ENCODE peak calls at places on chromosomes 5 and 9, in four cellular contexts. Y is left ventricle myocardium inferior, K is Panc1, R is Peyer's patch. V is an unnamed sample.
A peak's percentile ranks its signal among the peaks of the same experiment; 100 is the strongest.

GRCh38 chr9:109602987-109603386 is 104.9 kb upstream of the PTPN3 start:
- DNase-seq in R (no peak), K (no peak), Y (no peak), V (no peak)

GRCh38 chr5:160852049-160852448 is at the start of gene ATP10B:
- DNase-seq in K (no peak), Y (no peak), R (no peak), V (no peak)

GRCh38 chr9:82560457-82560904 is 502.5 kb downstream of the RASEF start:
- DNase-seq in Y (no peak), K (no peak), R (no peak), V (no peak)

GRCh38 chr9:3200331-3200774 is 325.4 kb downstream of the RFX3 start:
- DNase-seq in Y (no peak), R (no peak), K (no peak), V (no peak)

GRCh38 chr5:150022163-150022540 is 21.6 kb downstream of the HMGXB3 start:
- DNase-seq in Y (no peak), R (no peak), K (peak; percentile 78), V (no peak)

GRCh38 chr5:135729582-135729879 is 104.9 kb upstream of the SLC25A48 start:
- DNase-seq in R (no peak), Y (no peak), K (no peak), V (no peak)

GRCh38 chr5:177189965-177190364 is 56.4 kb downstream of the NSD1 start:
- DNase-seq in R (no peak), Y (no peak), K (no peak), V (no peak)

GRCh38 chr9:15856591-15856990 is 303.7 kb downstream of the CCDC171 start:
- DNase-seq in R (no peak), K (no peak), Y (no peak), V (no peak)

GRCh38 chr9:93118863-93119702 is 15.0 kb downstream of the NINJ1 start:
- DNase-seq in R (peak; percentile 27), Y (peak; percentile 9), K (no peak), V (peak; percentile 37)

GRCh38 chr5:10863763-10864383 is 102.8 kb upstream of the DAP start:
- DNase-seq in K (peak; percentile 32), Y (no peak), R (no peak), V (peak; percentile 63)

GRCh38 chr9:76423216-76424177 is 29.3 kb upstream of the RFK start:
- DNase-seq in Y (no peak), R (no peak), K (no peak), V (no peak)

GRCh38 chr5:95237324-95237723 is 47.6 kb downstream of the MCTP1 start:
- DNase-seq in K (peak; percentile 13), R (no peak), Y (no peak), V (no peak)

GRCh38 chr9:135126480-135127187 is 39.2 kb downstream of the OLFM1 start:
- DNase-seq in K (no peak), R (no peak), Y (no peak), V (no peak)

GRCh38 chr9:93820667-93821306 is 134.4 kb downstream of the BARX1 start:
- DNase-seq in Y (no peak), K (no peak), R (peak; percentile 15), V (no peak)

GRCh38 chr5:157917909-157918809 is 59.2 kb upstream of the CLINT1 start:
- DNase-seq in K (peak; percentile 42), Y (peak; percentile 54), R (peak; percentile 72), V (peak; percentile 77)

GRCh38 chr9:36037580-36038169 is 962 bp downstream of the RECK start:
- DNase-seq in K (peak; percentile 22), R (no peak), Y (no peak), V (no peak)

GRCh38 chr5:173915310-173916005 is 27.3 kb downstream of the CPEB4 start:
- DNase-seq in Y (no peak), K (no peak), R (no peak), V (no peak)

GRCh38 chr5:179343902-179344300 is 1.4 kb downstream of the ADAMTS2 start:
- DNase-seq in R (no peak), Y (no peak), K (no peak), V (peak; percentile 58)

GRCh38 chr9:35193762-35194161 is 32.0 kb downstream of the UNC13B start:
- DNase-seq in Y (no peak), K (no peak), R (no peak), V (no peak)

GRCh38 chr5:119036101-119036762 is 34.7 kb upstream of the DMXL1 start:
- DNase-seq in R (no peak), K (peak; percentile 69), Y (no peak), V (no peak)

GRCh38 chr5:178438746-178439260 is 151.4 kb downstream of the COL23A1 start:
- DNase-seq in R (no peak), Y (no peak), K (no peak), V (no peak)

GRCh38 chr9:87007711-87008360 is 60.5 kb upstream of the GAS1 start:
- DNase-seq in R (no peak), Y (no peak), K (no peak), V (no peak)

GRCh38 chr9:19994296-19994695 is 205.5 kb upstream of the SLC24A2 start:
- DNase-seq in R (no peak), K (no peak), Y (no peak), V (no peak)

GRCh38 chr5:130280528-130281217 is 376.4 kb downstream of the CHSY3 start:
- DNase-seq in R (no peak), K (no peak), Y (no peak), V (no peak)

GRCh38 chr5:140401362-140402257 is at the start of gene ANKHD1:
- DNase-seq in Y (peak; percentile 98), K (peak; percentile 100), R (peak; percentile 98), V (peak; percentile 99)

GRCh38 chr5:140408750-140409241 is 7.2 kb downstream of the ANKHD1 start:
- DNase-seq in Y (no peak), R (no peak), K (no peak), V (no peak)

GRCh38 chr5:140402258-140403074 is 833 bp downstream of the ANKHD1 start:
- DNase-seq in Y (peak; percentile 37), R (peak; percentile 69), K (no peak), V (peak; percentile 55)

GRCh38 chr5:140400730-140401361 is 787 bp upstream of the ANKHD1 start:
- DNase-seq in R (peak; percentile 91), K (peak; percentile 96), Y (peak; percentile 90), V (peak; percentile 91)

GRCh38 chr5:140403613-140404012 is 2.0 kb downstream of the ANKHD1 start:
- DNase-seq in K (no peak), Y (no peak), R (no peak), V (no peak)
- H3K4me3 ChIP-seq in K (peak overlapping the region; percentile 99), Y (peak overlapping the region; percentile 89), R (peak overlapping the region; percentile 91), V (peak overlapping the region; percentile 73)

GRCh38 chr5:172676914-172677475 is 35.9 kb downstream of the NEURL1B start:
- DNase-seq in R (no peak), Y (no peak), K (no peak), V (no peak)
- H3K4me1 ChIP-seq in R (peaks cover 5% of the 10 kb centered on the region), Y (peaks cover 99% of the 10 kb centered on the region), K (no peaks in the 10 kb centered on the region), V (peaks cover 13% of the 10 kb centered on the region)

DNA sequence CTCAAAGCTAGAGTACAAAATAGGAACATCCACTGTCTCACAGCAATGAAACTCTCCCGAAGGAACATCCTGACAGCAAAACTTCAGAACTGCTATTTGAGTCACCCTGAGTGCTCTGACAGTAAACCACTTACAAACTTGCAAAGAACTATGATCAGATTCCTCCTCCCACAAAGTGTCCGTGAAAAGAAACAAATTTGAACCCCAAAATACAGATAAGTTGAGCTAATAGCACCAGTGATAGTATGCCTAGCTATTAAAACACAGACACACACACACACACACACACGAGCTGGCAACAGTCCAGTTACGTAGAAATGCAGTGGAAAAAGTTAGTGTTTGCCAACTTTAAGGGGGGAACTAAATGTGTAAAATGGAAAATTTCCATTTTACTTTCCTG is 3.1 kb upstream of the GLIS3 start:
- DNase-seq in R (no peak), Y (no peak), K (no peak), V (no peak)
- H3K27me3 ChIP-seq in R (no peaks in the 10 kb centered on the region), Y (peaks cover 7% of the 10 kb centered on the region), K (no peaks in the 10 kb centered on the region), V (no peaks in the 10 kb centered on the region)

GRCh38 chr9:127567119-127567897 is 44.8 kb upstream of the STXBP1 start:
- DNase-seq in Y (peak; percentile 71), K (no peak), R (peak; percentile 92), V (peak; percentile 72)
- H3K4me3 ChIP-seq in Y (peak overlapping the region; percentile 94), K (peak overlapping the region; percentile 65), R (peak overlapping the region; percentile 66), V (peak overlapping the region; percentile 94)

DNA sequence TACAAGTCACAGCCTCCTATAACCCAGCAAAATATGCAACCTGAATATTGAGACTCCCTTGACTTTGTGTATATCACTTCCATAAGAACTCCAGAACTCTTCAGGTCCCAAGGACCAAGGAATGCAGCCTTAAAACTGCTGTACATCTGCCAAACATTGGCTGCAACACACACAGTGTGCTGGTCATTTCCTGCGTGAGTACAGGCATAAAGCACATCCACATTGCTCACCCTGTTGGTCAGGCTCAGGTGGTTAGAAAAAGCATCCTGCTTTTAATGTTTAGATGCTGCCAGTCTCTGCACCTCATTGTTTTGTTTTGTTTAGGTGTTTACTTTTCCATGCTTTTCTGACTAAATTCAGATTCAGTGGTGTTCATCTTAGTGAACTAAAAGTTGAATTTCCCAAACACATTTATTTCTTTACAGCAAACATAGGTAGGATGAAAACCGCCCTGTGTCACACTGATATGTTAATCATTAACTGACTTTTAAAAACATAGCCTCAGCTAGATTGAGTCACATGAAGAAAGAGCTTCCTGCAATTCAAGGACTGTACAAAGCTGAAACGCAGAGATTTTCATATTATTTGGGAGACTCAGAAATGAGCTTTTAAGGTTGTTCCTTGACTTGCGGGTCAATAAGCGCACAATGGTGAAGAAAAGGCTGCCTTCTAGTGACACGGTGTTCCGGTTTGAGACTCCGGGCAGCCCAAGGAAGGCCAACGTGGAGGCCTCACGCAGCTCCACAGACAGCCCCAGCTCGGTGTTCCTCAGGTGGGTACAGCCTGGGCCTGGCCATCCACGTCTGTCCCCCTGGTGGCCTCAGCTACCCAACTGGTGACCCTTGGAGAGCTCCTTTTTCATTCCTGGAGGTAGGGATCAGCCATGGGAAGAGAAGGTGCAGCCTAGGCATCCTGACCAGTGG is 52.2 kb upstream of the GRAMD2B start:
- DNase-seq in R (peak; percentile 70), K (no peak), Y (no peak), V (no peak)
- H3K4me1 ChIP-seq in R (no peaks in the 10 kb centered on the region), K (peaks cover 23% of the 10 kb centered on the region), Y (peaks cover 10% of the 10 kb centered on the region), V (no peaks in the 10 kb centered on the region)

GRCh38 chr9:123348317-123348992 is 7.5 kb upstream of the CRB2 start:
- DNase-seq in Y (no peak), R (no peak), K (no peak), V (no peak)
- H3K27me3 ChIP-seq in Y (peaks cover 44% of the 10 kb centered on the region), R (no peaks in the 10 kb centered on the region), K (no peaks in the 10 kb centered on the region), V (no peaks in the 10 kb centered on the region)

GRCh38 chr5:153555420-153556114 is 65.1 kb downstream of the GRIA1 start:
- DNase-seq in K (no peak), Y (no peak), R (no peak), V (no peak)
- H3K4me3 ChIP-seq in K (no peak overlapping the region), Y (no peak overlapping the region), R (no peak overlapping the region), V (no peak overlapping the region)